ENCODE peak calls at places on chromosomes 7 and 10, in four cellular contexts. R, V, P and E are unnamed samples.

GRCh38 chr7:150716368-150716767 is at the start of gene GIMAP1:
- DNase-seq in R (no peak), V (peak; percentile 39), P (peak; percentile 80), E (peak; percentile 14)

GRCh38 chr10:26296351-26296750 is 79.8 kb downstream of the GAD2 start:
- DNase-seq in R (no peak), V (no peak), P (no peak), E (no peak)

GRCh38 chr10:46543379-46544014 is 13.0 kb downstream of the GPRIN2 start:
- DNase-seq in R (peak; percentile 64), V (no peak), P (peak; percentile 33), E (no peak)

GRCh38 chr7:35755711-35756110 is 45.1 kb upstream of the SEPTIN7 start:
- DNase-seq in R (no peak), V (no peak), P (no peak), E (no peak)

GRCh38 chr10:17479015-17479615 is 24.7 kb upstream of the ST8SIA6 start:
- DNase-seq in R (no peak), V (no peak), P (no peak), E (no peak)

GRCh38 chr10:119370046-119370770 is 162.8 kb downstream of the GRK5 start:
- DNase-seq in R (peak; percentile 52), V (no peak), P (no peak), E (no peak)

GRCh38 chr7:6306471-6306870 is 34.0 kb upstream of the CYTH3 start:
- DNase-seq in R (no peak), V (no peak), P (no peak), E (no peak)

GRCh38 chr10:91596821-91597396 is 36.0 kb downstream of the PPP1R3C start:
- DNase-seq in R (no peak), V (no peak), P (no peak), E (no peak)

GRCh38 chr10:26593896-26594295 is 103.6 kb upstream of the PDSS1 start:
- DNase-seq in R (no peak), V (no peak), P (no peak), E (no peak)

GRCh38 chr10:46287846-46288480 is 1.2 kb downstream of the ANTXRL start:
- DNase-seq in R (peak; percentile 66), V (no peak), P (no peak), E (no peak)

GRCh38 chr7:44496385-44496784 is 5.9 kb upstream of the NUDCD3 start:
- DNase-seq in R (no peak), V (no peak), P (no peak), E (no peak)

GRCh38 chr7:131250331-131250730 is 77.3 kb upstream of the MKLN1 start:
- DNase-seq in R (no peak), V (no peak), P (no peak), E (no peak)

GRCh38 chr10:102167861-102168260 is 15.7 kb downstream of the NOLC1 start:
- DNase-seq in R (no peak), V (no peak), P (no peak), E (no peak)

GRCh38 chr7:92926697-92927044 is 90.3 kb upstream of the CDK6 start:
- DNase-seq in R (no peak), V (no peak), P (no peak), E (no peak)

GRCh38 chr7:7318610-7319009 is 136.3 kb downstream of the C1GALT1 start:
- DNase-seq in R (no peak), V (no peak), P (no peak), E (no peak)

GRCh38 chr7:37028909-37029440 is 304.7 kb upstream of the AOAH start:
- DNase-seq in R (no peak), V (no peak), P (no peak), E (no peak)

GRCh38 chr10:69636273-69636575 is 6.2 kb downstream of the FAM241B start:
- DNase-seq in R (no peak), V (no peak), P (no peak), E (no peak)

GRCh38 chr7:120951826-120952225 is 1.2 kb downstream of the ING3 start:
- DNase-seq in R (no peak), V (no peak), P (no peak), E (no peak)

GRCh38 chr7:30916255-30916654 is 4.6 kb downstream of the AQP1 start:
- DNase-seq in R (no peak), V (no peak), P (no peak), E (no peak)

GRCh38 chr10:102435529-102436233 is 3.3 kb upstream of the CUEDC2 start:
- DNase-seq in R (peak; percentile 85), V (no peak), P (peak; percentile 54), E (no peak)

GRCh38 chr10:117544729-117545140 is 2.2 kb downstream of the EMX2 start:
- DNase-seq in R (no peak), V (no peak), P (no peak), E (no peak)

GRCh38 chr10:118662228-118663035 is 67.0 kb upstream of the PRLHR start:
- DNase-seq in R (no peak), V (no peak), P (peak; percentile 30), E (no peak)

GRCh38 chr7:157856873-157857577 is 520.2 kb downstream of the DNAJB6 start:
- DNase-seq in R (no peak), V (no peak), P (no peak), E (no peak)
- H3K9me3 ChIP-seq in R (no peaks in the 10 kb centered on the region), V (no peaks in the 10 kb centered on the region), P (no peaks in the 10 kb centered on the region), E (no peaks in the 10 kb centered on the region)

DNA sequence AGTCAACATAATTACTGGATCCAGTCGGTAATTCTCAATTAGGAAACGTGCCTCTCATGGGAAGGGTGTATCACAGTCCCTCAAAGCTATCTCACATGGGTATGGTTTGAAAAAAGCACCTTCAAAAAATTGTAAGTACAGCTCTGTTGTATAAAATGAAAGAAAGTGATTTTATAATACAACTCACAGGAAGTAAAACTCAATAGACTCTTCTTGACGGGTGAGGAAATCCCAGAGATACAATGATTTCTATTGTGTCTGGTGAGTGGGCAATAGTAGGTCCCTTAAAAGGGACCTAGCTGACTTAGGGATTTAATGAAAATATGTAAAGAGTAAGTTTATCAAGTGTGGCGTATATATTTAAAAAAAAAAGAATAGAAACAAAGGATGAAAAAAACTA is 27.0 kb downstream of the TASOR2 start:
- DNase-seq in R (no peak), V (no peak), P (no peak), E (no peak)
- H3K4me3 ChIP-seq in R (peak overlapping the region; percentile 27), V (peak overlapping the region; percentile 54), P (peak overlapping the region; percentile 29), E (peak overlapping the region; percentile 32)

GRCh38 chr7:49255061-49255460 is 330.7 kb downstream of the CDC14C start:
- DNase-seq in R (no peak), V (no peak), P (no peak), E (no peak)
- H3K36me3 ChIP-seq in R (no peaks in the 10 kb centered on the region), V (no peaks in the 10 kb centered on the region), P (no peaks in the 10 kb centered on the region), E (no peaks in the 10 kb centered on the region)

DNA sequence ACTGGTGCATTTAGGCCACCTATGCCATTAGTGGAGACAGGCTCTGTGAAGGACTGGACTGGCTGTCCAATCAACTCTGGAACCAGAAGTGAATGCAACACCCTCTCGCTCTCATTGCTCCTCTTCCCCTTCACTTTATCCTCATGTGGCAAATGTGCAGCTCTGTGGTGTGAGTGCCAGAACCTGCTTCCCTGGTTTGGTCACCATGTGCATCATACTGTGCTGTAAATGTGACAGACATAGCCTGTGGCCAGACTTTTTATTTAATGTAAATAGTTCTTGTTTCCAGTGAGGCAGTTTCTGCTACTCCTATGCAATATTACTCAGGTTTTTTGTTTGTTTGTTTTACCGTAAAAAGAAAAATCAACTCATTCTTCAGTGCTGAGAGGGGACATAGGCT is 73.0 kb upstream of the PPP1R9A start:
- DNase-seq in R (no peak), V (no peak), P (no peak), E (no peak)
- H3K9me3 ChIP-seq in R (peaks cover 6% of the 10 kb centered on the region), V (no peaks in the 10 kb centered on the region), P (no peaks in the 10 kb centered on the region), E (no peaks in the 10 kb centered on the region)

DNA sequence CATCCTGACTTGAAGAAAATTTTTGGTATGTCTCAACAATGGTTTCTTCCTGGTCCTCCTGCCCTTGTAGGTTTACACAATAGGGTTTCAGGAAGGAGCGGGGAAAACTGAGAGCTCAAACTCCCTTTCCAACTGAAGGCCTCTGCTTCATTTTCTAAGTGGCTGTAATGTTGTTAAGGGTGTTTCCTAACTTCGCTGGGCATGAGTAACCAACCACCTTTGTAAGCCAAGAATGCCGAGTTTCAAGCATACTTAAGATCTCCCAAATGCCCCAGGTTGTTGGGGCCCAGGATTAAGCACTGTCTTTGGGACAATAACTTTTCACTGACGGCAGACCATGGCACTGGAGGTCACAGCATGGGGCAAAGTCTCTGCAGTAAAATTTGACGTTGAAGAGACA is 33.6 kb upstream of the DRGX start:
- DNase-seq in R (no peak), V (no peak), P (no peak), E (no peak)
- H3K4me3 ChIP-seq in R (no peak overlapping the region), V (no peak overlapping the region), P (no peak overlapping the region), E (no peak overlapping the region)

GRCh38 chr10:80489371-80490112 is 35.4 kb downstream of the TSPAN14 start:
- DNase-seq in R (peak; percentile 30), V (no peak), P (no peak), E (no peak)

GRCh38 chr10:80493482-80494021 is 39.4 kb downstream of the TSPAN14 start:
- DNase-seq in R (peak; percentile 4), V (no peak), P (peak; percentile 73), E (peak; percentile 49)

GRCh38 chr10:80488539-80489066 is 34.5 kb downstream of the TSPAN14 start:
- DNase-seq in R (peak; percentile 36), V (no peak), P (no peak), E (no peak)

GRCh38 chr10:80492875-80493413 is 38.8 kb downstream of the TSPAN14 start:
- DNase-seq in R (no peak), V (no peak), P (no peak), E (no peak)

GRCh38 chr10:80491251-80492102 is 37.4 kb downstream of the TSPAN14 start:
- DNase-seq in R (peak; percentile 85), V (no peak), P (no peak), E (no peak)
- H3K36me3 ChIP-seq in R (peaks cover 21% of the 10 kb centered on the region), V (peaks cover 22% of the 10 kb centered on the region), P (peaks cover 30% of the 10 kb centered on the region), E (no peaks in the 10 kb centered on the region)

GRCh38 chr10:42707229-42707628 is 68.9 kb upstream of the ZNF33B start:
- DNase-seq in R (no peak), V (no peak), P (no peak), E (no peak)
- H3K9me3 ChIP-seq in R (no peaks in the 10 kb centered on the region), V (no peaks in the 10 kb centered on the region), P (no peaks in the 10 kb centered on the region), E (no peaks in the 10 kb centered on the region)

DNA sequence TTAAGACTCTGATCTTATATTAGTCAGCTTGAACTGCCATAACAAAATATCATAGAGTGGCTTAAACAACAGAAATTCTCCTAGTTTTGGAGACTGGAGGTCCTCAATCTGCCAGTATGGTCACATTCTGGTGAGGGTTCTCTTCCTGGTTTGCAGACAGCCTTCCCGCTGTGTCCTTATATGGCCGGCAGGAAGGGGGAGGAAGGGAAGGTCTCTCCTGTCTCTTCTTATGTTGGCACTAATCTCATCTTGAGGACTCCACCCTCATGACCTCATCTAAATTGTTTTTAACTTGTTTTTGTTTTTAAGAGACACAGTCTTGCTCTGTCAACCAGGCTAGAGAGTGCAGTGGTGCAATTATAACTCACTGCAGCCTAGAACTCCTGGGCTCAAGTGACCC is 53.1 kb downstream of the VPS41 start:
- DNase-seq in R (no peak), V (no peak), P (no peak), E (no peak)
- H3K4me3 ChIP-seq in R (no peak overlapping the region), V (no peak overlapping the region), P (no peak overlapping the region), E (no peak overlapping the region)

DNA sequence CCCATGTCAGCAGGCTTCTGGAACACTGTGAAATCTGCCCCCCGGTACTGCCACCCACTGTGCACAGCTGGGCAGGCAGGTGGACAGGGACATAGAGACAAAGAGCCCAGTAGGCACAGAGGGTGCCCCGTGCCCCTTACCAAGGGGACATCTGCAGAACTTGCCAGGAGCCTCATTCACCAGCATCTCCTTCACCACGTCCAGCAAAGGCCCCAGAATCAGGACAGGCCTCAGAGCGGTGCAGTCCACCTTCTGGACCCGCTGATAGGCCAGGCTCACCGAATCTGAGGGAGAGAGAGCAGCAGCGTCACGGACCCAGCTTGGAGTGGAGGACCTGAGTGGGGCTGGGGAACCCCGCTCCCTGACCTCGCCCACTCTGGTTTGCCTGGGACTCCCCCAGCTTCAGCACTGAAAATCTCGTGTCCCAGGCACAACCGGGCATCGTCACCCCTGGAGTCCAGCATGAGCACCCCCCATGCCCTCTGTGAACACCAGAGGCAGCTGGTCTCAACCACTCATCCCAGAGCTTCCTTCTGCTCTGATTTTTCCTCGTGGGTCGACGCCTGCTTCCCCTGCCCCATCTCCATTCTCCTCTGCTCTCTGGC is 130.1 kb downstream of the DLG5 start:
- DNase-seq in R (no peak), V (no peak), P (no peak), E (no peak)
- H3K36me3 ChIP-seq in R (peaks cover 75% of the 10 kb centered on the region), V (no peaks in the 10 kb centered on the region), P (no peaks in the 10 kb centered on the region), E (no peaks in the 10 kb centered on the region)